ENCODE peak calls at places on chromosomes 1 and 21, in six cellular contexts. A is hepatic stellate cell, I is sciatic nerve, D is heart right ventricle, O is stomach, V is smooth muscle cell of the brain vasculature. U is an unnamed sample.

GRCh38 chr1:10803971-10804820 is 7.8 kb upstream of the CASZ1 start:
- DNase-seq in A (no peak), V (no peak), O (peak), D (no peak), I (no peak), U (peak)

GRCh38 chr21:43192501-43193081 is 23.8 kb downstream of the CRYAA start:
- DNase-seq in O (no peak), A (no peak), I (peak), V (no peak), D (no peak), U (no peak)

GRCh38 chr1:197908695-197909336 is 6.4 kb downstream of the C1orf53 start:
- DNase-seq in D (no peak), O (no peak), I (no peak), V (no peak), A (no peak), U (no peak)

GRCh38 chr1:12028248-12028647 is 8.9 kb downstream of the MIIP start:
- DNase-seq in A (no peak), O (no peak), V (no peak), D (no peak), I (no peak), U (no peak)

GRCh38 chr1:125087691-125088090 is 3902.9 kb downstream of the SRGAP2C start:
- DNase-seq in O (no peak), D (no peak), A (no peak), I (peak), V (no peak), U (no peak)

GRCh38 chr21:26553921-26554320 is 19.2 kb downstream of the CYYR1 start:
- DNase-seq in D (no peak), O (no peak), A (no peak), V (no peak), I (no peak), U (no peak)

GRCh38 chr1:221887091-221887746 is 145.3 kb upstream of the DUSP10 start:
- DNase-seq in O (peak), V (peak), I (no peak), A (peak), D (peak), U (peak)

GRCh38 chr1:165598676-165599059 is 32.4 kb upstream of the MGST3 start:
- DNase-seq in V (no peak), A (no peak), D (no peak), O (no peak), I (no peak), U (no peak)

GRCh38 chr1:245872475-245872874 is 634.6 kb downstream of the SMYD3 start:
- DNase-seq in A (no peak), V (no peak), I (no peak), D (no peak), O (no peak), U (no peak)

GRCh38 chr21:26717146-26717739 is 128.0 kb downstream of the ADAMTS1 start:
- DNase-seq in D (no peak), O (no peak), A (peak), V (no peak), I (no peak), U (no peak)

GRCh38 chr1:181081399-181081798 is 7.1 kb upstream of the IER5 start:
- DNase-seq in I (no peak), O (no peak), V (no peak), D (no peak), A (no peak), U (no peak)

GRCh38 chr1:212760126-212760823 is 31.3 kb downstream of the NSL1 start:
- DNase-seq in A (no peak), I (no peak), D (no peak), O (no peak), V (no peak), U (no peak)

GRCh38 chr1:2206813-2207488 is 12.4 kb upstream of the FAAP20 start:
- DNase-seq in D (peak), V (no peak), A (no peak), I (peak), O (no peak), U (no peak)

GRCh38 chr1:172360511-172360910 is 60.0 kb upstream of the C1orf105 start:
- DNase-seq in V (no peak), D (no peak), I (no peak), O (no peak), A (no peak), U (no peak)

GRCh38 chr1:25197982-25198681 is 34.2 kb downstream of the SYF2 start:
- DNase-seq in O (no peak), A (no peak), D (no peak), I (no peak), V (no peak), U (peak)

GRCh38 chr21:36235058-36235582 is 78.5 kb downstream of the DOP1B start:
- DNase-seq in V (no peak), A (peak), O (peak), D (no peak), I (no peak), U (peak)

GRCh38 chr1:210214573-210215409 is 17.8 kb upstream of the SERTAD4 start:
- DNase-seq in I (no peak), O (no peak), V (no peak), A (no peak), D (no peak), U (no peak)

GRCh38 chr1:3473381-3473844 is 18.9 kb downstream of the ARHGEF16 start:
- DNase-seq in A (no peak), D (no peak), I (no peak), O (no peak), V (peak), U (no peak)

GRCh38 chr1:213750231-213751063 is 237.3 kb upstream of the PROX1 start:
- DNase-seq in I (no peak), O (no peak), D (no peak), A (no peak), V (no peak), U (no peak)

GRCh38 chr1:63198921-63199530 is 123.3 kb upstream of the FOXD3 start:
- DNase-seq in I (no peak), V (no peak), D (no peak), A (no peak), O (no peak), U (no peak)

GRCh38 chr1:44034423-44034822 is 3.2 kb upstream of the SLC6A9 start:
- DNase-seq in I (no peak), O (no peak), V (no peak), A (no peak), D (no peak), U (no peak)

GRCh38 chr21:33884361-33885157 is 31.0 kb downstream of the ATP5PO start:
- DNase-seq in I (no peak), A (no peak), V (no peak), D (no peak), O (no peak), U (no peak)

GRCh38 chr1:26686795-26687194 is 9.0 kb upstream of the ARID1A start:
- DNase-seq in A (no peak), O (no peak), D (no peak), V (no peak), I (no peak), U (no peak)

GRCh38 chr21:44448651-44449131 is 6.6 kb upstream of the LRRC3 start:
- DNase-seq in A (no peak), O (no peak), D (peak), V (no peak), I (peak), U (no peak)

GRCh38 chr21:34820051-34820450 is 151.3 kb downstream of the CLIC6 start:
- DNase-seq in I (no peak), A (no peak), V (no peak), O (no peak), D (no peak), U (no peak)

GRCh38 chr1:89889336-89889640 is 68.5 kb downstream of the LRRC8D start:
- DNase-seq in A (no peak), D (no peak), V (no peak), I (no peak), O (no peak), U (no peak)

GRCh38 chr1:147168626-147169058 is 3.6 kb downstream of the PRKAB2 start:
- DNase-seq in D (no peak), I (no peak), O (peak), A (no peak), V (no peak), U (peak)

GRCh38 chr21:33325222-33326067 is 675 bp downstream of the IFNAR1 start:
- DNase-seq in V (no peak), D (peak), O (peak), A (peak), I (peak), U (peak)